ENCODE peak calls at places on chromosome 20, in six cellular contexts. I is GF-D8, P is AG04450, M is C1 segment of cervical spinal cord, X is cardiac muscle cell, K is uterus. H is an unnamed sample.

GRCh38 chr20:36314734-36315544 is 8.8 kb downstream of the DLGAP4 start:
- DNase-seq in I (no peak), P (no peak), M (no peak), X (no peak), K (no peak), H (no peak)

GRCh38 chr20:14407336-14407735 is 69.9 kb upstream of the FLRT3 start:
- DNase-seq in I (no peak), P (no peak), M (no peak), X (no peak), K (no peak), H (no peak)

GRCh38 chr20:58078741-58079522 is 149.5 kb downstream of the ANKRD60 start:
- DNase-seq in I (no peak), P (no peak), M (no peak), X (no peak), K (no peak), H (no peak)

GRCh38 chr20:39605908-39606307 is 643.8 kb downstream of the DHX35 start:
- DNase-seq in I (no peak), P (no peak), M (no peak), X (no peak), K (no peak), H (no peak)

GRCh38 chr20:2578430-2579192 is 42.2 kb downstream of the TMC2 start:
- DNase-seq in I (no peak), P (no peak), M (no peak), X (peak), K (no peak), H (no peak)

GRCh38 chr20:19789009-19789408 is 31.0 kb downstream of the RIN2 start:
- DNase-seq in I (no peak), P (no peak), M (no peak), X (no peak), K (no peak), H (no peak)

GRCh38 chr20:48921883-48922867 is 664 bp downstream of the ARFGEF2 start:
- DNase-seq in I (no peak), P (no peak), M (no peak), X (peak), K (no peak), H (no peak)

GRCh38 chr20:47487175-47487917 is 14.3 kb upstream of the NCOA3 start:
- DNase-seq in I (no peak), P (no peak), M (no peak), X (no peak), K (no peak), H (no peak)

GRCh38 chr20:17928633-17929311 is 39.8 kb downstream of the SNX5 start:
- DNase-seq in I (no peak), P (no peak), M (no peak), X (no peak), K (no peak), H (no peak)

GRCh38 chr20:48864738-48865318 is 37.0 kb upstream of the PREX1 start:
- DNase-seq in I (no peak), P (no peak), M (no peak), X (no peak), K (no peak), H (no peak)

GRCh38 chr20:59825944-59826759 is 107.3 kb downstream of the SYCP2 start:
- DNase-seq in I (no peak), P (no peak), M (no peak), X (no peak), K (no peak), H (peak)

GRCh38 chr20:62793757-62794006 is 2.6 kb upstream of the MRGBP start:
- DNase-seq in I (no peak), P (no peak), M (no peak), X (no peak), K (no peak), H (no peak)

GRCh38 chr20:48150568-48150967 is 365.3 kb upstream of the SULF2 start:
- DNase-seq in I (no peak), P (no peak), M (no peak), X (no peak), K (no peak), H (no peak)

GRCh38 chr20:6492396-6493055 is 275.0 kb upstream of the BMP2 start:
- DNase-seq in I (no peak), P (no peak), M (no peak), X (no peak), K (no peak), H (no peak)

GRCh38 chr20:50848341-50848808 is 53.5 kb downstream of the BCAS4 start:
- DNase-seq in I (no peak), P (no peak), M (no peak), X (no peak), K (peak), H (peak)

GRCh38 chr20:38034108-38034649 is 633 bp downstream of the RPRD1B start:
- DNase-seq in I (no peak), P (no peak), M (no peak), X (no peak), K (no peak), H (peak)

GRCh38 chr20:47521059-47521808 is 19.5 kb downstream of the NCOA3 start:
- DNase-seq in I (no peak), P (no peak), M (no peak), X (no peak), K (no peak), H (no peak)

GRCh38 chr20:17542993-17543412 is 11.8 kb upstream of the BFSP1 start:
- DNase-seq in I (no peak), P (no peak), M (no peak), X (no peak), K (no peak), H (no peak)

GRCh38 chr20:61931476-61932198 is 134.0 kb downstream of the TAF4 start:
- DNase-seq in I (no peak), P (no peak), M (no peak), X (no peak), K (no peak), H (no peak)

GRCh38 chr20:36856196-36856595 is 19.7 kb upstream of the TLDC2 start:
- DNase-seq in I (no peak), P (no peak), M (no peak), X (no peak), K (no peak), H (peak)

GRCh38 chr20:3728354-3728753 is 4.1 kb upstream of the HSPA12B start:
- DNase-seq in I (no peak), P (no peak), M (no peak), X (no peak), K (no peak), H (no peak)

GRCh38 chr20:50340586-50340985 is 150.0 kb downstream of the CEBPB start:
- DNase-seq in I (no peak), P (no peak), M (no peak), X (no peak), K (no peak), H (no peak)

GRCh38 chr20:4711511-4711910 is 10.2 kb upstream of the PRND start:
- DNase-seq in I (no peak), P (no peak), M (no peak), X (no peak), K (no peak), H (no peak)

GRCh38 chr20:47927385-47927851 is 142.1 kb upstream of the SULF2 start:
- DNase-seq in I (no peak), P (no peak), M (no peak), X (no peak), K (no peak), H (no peak)

GRCh38 chr20:56328861-56329260 is 29.9 kb upstream of the FAM210B start:
- DNase-seq in I (no peak), P (no peak), M (no peak), X (peak), K (no peak), H (no peak)

GRCh38 chr20:53399592-53400335 is 193.9 kb downstream of the ZNF217 start:
- DNase-seq in I (no peak), P (no peak), M (no peak), X (no peak), K (no peak), H (no peak)

GRCh38 chr20:46213946-46214830 is 94.1 kb downstream of the CDH22 start:
- DNase-seq in I (no peak), P (no peak), M (no peak), X (no peak), K (no peak), H (no peak)

GRCh38 chr20:57130160-57130772 is 136.2 kb downstream of the BMP7 start:
- DNase-seq in I (no peak), P (no peak), M (no peak), X (no peak), K (no peak), H (no peak)

GRCh38 chr20:53736757-53737403 is 143.2 kb upstream of the ZNF217 start:
- DNase-seq in I (peak), P (no peak), M (no peak), X (no peak), K (no peak), H (peak)

GRCh38 chr20:50783390-50783789 is 11.5 kb upstream of the BCAS4 start:
- DNase-seq in I (no peak), P (no peak), M (no peak), X (no peak), K (no peak), H (no peak)

GRCh38 chr20:22339091-22339881 is 245.1 kb downstream of the FOXA2 start:
- DNase-seq in I (no peak), P (peak), M (no peak), X (peak), K (no peak), H (peak)

GRCh38 chr20:19785886-19786285 is 27.8 kb downstream of the RIN2 start:
- DNase-seq in I (no peak), P (no peak), M (no peak), X (peak), K (no peak), H (no peak)

GRCh38 chr20:11302436-11302835 is 615.3 kb upstream of the BTBD3 start:
- DNase-seq in I (no peak), P (peak), M (no peak), X (no peak), K (no peak), H (no peak)

GRCh38 chr20:40192529-40192928 is 496.5 kb downstream of the MAFB start:
- DNase-seq in I (no peak), P (no peak), M (no peak), X (no peak), K (no peak), H (no peak)

GRCh38 chr20:48879609-48880008 is 41.9 kb upstream of the ARFGEF2 start:
- DNase-seq in I (no peak), P (no peak), M (no peak), X (no peak), K (no peak), H (no peak)

GRCh38 chr20:58656825-58657224 is 5.7 kb downstream of the STX16 start:
- DNase-seq in I (no peak), P (no peak), M (no peak), X (no peak), K (no peak), H (no peak)

GRCh38 chr20:63689046-63690000 is 7.1 kb upstream of the TNFRSF6B start:
- DNase-seq in I (no peak), P (no peak), M (no peak), X (no peak), K (no peak), H (no peak)

GRCh38 chr20:21125072-21125848 is 622 bp upstream of the KIZ start:
- DNase-seq in I (no peak), P (no peak), M (no peak), X (peak), K (peak), H (peak)

H was measured in cerebellar cortex.